ENCODE peak calls at places on chromosomes 2 and 18, in six cellular contexts. M is tibial artery, E is GM23338, V is AG04450, A is hepatocyte, C is tibial nerve. U is an unnamed sample.

GRCh38 chr2:100820346-100821254 is 661 bp downstream of the NPAS2 start:
- DNase-seq in M (no peak), E (peak), V (no peak), A (peak), C (no peak), U (no peak)

GRCh38 chr2:113174369-113174735 is 581 bp downstream of the PSD4 start:
- DNase-seq in M (no peak), E (no peak), V (no peak), A (no peak), C (no peak), U (no peak)

GRCh38 chr2:209423562-209424541 is at the start of gene MAP2:
- DNase-seq in M (peak), E (peak), V (peak), A (peak), C (peak), U (peak)

GRCh38 chr2:61727746-61728145 is 126.1 kb downstream of the FAM161A start:
- DNase-seq in M (no peak), E (no peak), V (no peak), A (no peak), C (no peak), U (no peak)

GRCh38 chr18:64380117-64380516 is 231.2 kb upstream of the LINC00305 start:
- DNase-seq in M (no peak), E (no peak), V (no peak), A (no peak), C (no peak), U (no peak)

GRCh38 chr2:47617523-47618271 is 165.2 kb upstream of the MSH6 start:
- DNase-seq in M (no peak), E (no peak), V (no peak), A (no peak), C (no peak), U (no peak)

GRCh38 chr2:55311444-55311870 is 42.4 kb upstream of the MTIF2 start:
- DNase-seq in M (no peak), E (peak), V (no peak), A (no peak), C (no peak), U (no peak)

GRCh38 chr2:40213071-40213470 is 238.8 kb downstream of the SLC8A1 start:
- DNase-seq in M (no peak), E (peak), V (no peak), A (no peak), C (no peak), U (no peak)

GRCh38 chr18:25042641-25043051 is 309.3 kb downstream of the ZNF521 start:
- DNase-seq in M (no peak), E (no peak), V (no peak), A (peak), C (no peak), U (no peak)

GRCh38 chr2:38581193-38582147 is 21.3 kb downstream of the HNRNPLL start:
- DNase-seq in M (no peak), E (peak), V (peak), A (peak), C (no peak), U (no peak)

GRCh38 chr2:120868366-120868765 is 132.7 kb downstream of the GLI2 start:
- DNase-seq in M (no peak), E (no peak), V (no peak), A (no peak), C (no peak), U (no peak)

GRCh38 chr2:158024288-158024898 is 77.3 kb upstream of the UPP2 start:
- DNase-seq in M (no peak), E (peak), V (no peak), A (peak), C (no peak), U (peak)

GRCh38 chr18:34322365-34323289 is 97.9 kb upstream of the NOL4 start:
- DNase-seq in M (no peak), E (peak), V (peak), A (peak), C (no peak), U (no peak)

GRCh38 chr2:64651590-64651989 is 2.1 kb downstream of the SERTAD2 start:
- DNase-seq in M (no peak), E (no peak), V (no peak), A (peak), C (no peak), U (no peak)

GRCh38 chr2:31274700-31275075 is 40.7 kb downstream of the EHD3 start:
- DNase-seq in M (no peak), E (no peak), V (no peak), A (no peak), C (no peak), U (no peak)

GRCh38 chr2:25250331-25251031 is 82.1 kb upstream of the POMC start:
- DNase-seq in M (no peak), E (peak), V (peak), A (peak), C (no peak), U (peak)

GRCh38 chr18:69935319-69936190 is 12.1 kb downstream of the CD226 start:
- DNase-seq in M (no peak), E (no peak), V (no peak), A (peak), C (no peak), U (peak)

GRCh38 chr2:7405861-7406715 is 488.9 kb downstream of the RNF144A start:
- DNase-seq in M (no peak), E (no peak), V (no peak), A (no peak), C (no peak), U (no peak)

GRCh38 chr2:236824836-236825235 is 255.2 kb downstream of the ACKR3 start:
- DNase-seq in M (peak), E (no peak), V (no peak), A (peak), C (no peak), U (no peak)

GRCh38 chr2:28633739-28634138 is 117.9 kb upstream of the PPP1CB start:
- DNase-seq in M (no peak), E (no peak), V (no peak), A (peak), C (no peak), U (no peak)

GRCh38 chr2:203669820-203670219 is 36.6 kb upstream of the CD28 start:
- DNase-seq in M (no peak), E (no peak), V (no peak), A (no peak), C (no peak), U (no peak)

DNA sequence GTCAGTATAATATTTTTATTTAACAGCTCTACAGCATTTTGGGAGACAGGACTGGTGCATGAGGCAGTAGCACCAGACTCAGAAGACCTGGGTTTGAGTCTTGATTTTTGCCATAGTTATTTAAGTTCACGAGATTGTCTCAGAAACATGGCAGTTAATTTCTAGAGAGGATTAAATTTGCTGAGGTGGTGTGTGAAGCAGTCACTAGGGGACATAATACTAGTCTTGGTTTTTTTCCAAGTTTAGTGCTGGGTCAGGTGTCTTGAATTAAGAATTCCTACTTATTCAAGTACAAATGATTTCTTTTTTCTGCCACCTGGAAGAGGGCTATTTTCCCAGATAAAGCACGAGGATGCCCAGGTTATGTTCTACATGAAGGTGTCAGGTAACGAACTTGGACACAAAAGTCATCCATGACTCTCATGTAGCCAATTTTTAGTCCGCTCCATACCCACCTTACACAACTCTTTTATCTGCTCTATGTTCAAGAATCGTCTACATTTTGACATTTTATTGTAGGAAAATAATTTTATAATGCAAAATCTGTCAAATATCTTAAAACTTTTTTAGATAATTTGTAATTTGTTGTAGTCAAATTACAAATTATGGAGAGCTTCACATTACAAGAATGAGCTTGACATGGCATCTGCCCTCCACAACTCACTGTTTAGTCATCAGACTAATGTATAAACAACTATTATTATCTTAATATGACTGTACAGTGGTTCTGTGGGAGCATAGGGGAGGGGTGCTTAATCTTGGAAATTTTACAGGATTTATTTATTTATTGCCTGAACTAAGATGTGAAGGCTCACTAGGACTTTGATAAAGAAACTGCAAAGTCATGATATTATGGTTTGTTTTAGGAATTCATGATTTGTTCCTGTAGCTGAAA is 1.6 kb downstream of the MARCHF7 start:
- DNase-seq in M (no peak), E (no peak), V (no peak), A (no peak), C (no peak), U (no peak)
- TF ChIP-seq CTCF in M (no peak), E (no peak), V (no peak), A (no peak), C (no peak), U (no peak)

GRCh38 chr2:231318436-231318835 is 77.1 kb upstream of the B3GNT7 start:
- DNase-seq in M (no peak), E (no peak), V (no peak), A (no peak), C (no peak), U (no peak)

GRCh38 chr2:231319867-231320266 is 75.6 kb upstream of the B3GNT7 start:
- DNase-seq in M (no peak), E (no peak), V (no peak), A (no peak), C (no peak), U (no peak)

GRCh38 chr2:231317579-231317978 is 77.9 kb upstream of the B3GNT7 start:
- DNase-seq in M (no peak), E (no peak), V (no peak), A (no peak), C (no peak), U (no peak)

GRCh38 chr2:231321021-231321420 is 74.5 kb upstream of the B3GNT7 start:
- DNase-seq in M (no peak), E (no peak), V (no peak), A (no peak), C (no peak), U (no peak)

DNA sequence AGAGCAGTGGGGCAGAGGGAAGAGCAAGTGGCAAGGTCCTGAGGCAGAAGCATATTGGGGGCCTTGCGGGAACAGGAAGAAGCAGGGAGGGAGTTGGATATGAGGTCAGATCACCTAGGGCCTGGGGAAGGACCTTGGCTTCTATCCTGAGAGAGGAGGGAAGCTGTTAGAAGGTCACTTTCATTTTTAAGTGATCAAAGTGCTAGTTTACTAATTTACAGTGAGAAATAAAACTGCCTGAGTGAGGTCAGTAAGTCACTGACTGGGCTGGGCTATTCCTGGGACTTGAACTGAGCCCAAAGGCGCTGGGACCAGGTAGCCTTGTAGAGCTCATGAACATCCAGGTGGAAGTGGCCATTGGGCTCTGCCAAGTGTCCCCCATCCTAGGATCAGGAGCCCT is 76.6 kb upstream of the B3GNT7 start:
- DNase-seq in M (no peak), E (no peak), V (no peak), A (no peak), C (no peak), U (no peak)
- TF ChIP-seq CTCF in M (no peak), E (no peak), V (no peak), A (no peak), C (no peak), U (no peak)

GRCh38 chr2:3692375-3692774 is 11.0 kb upstream of the DCDC2C start:
- DNase-seq in M (no peak), E (peak), V (no peak), A (no peak), C (no peak), U (no peak)
- TF ChIP-seq CTCF in M (peak), E (peak), V (peak), A (peak), C (peak), U (no peak)

GRCh38 chr2:70993689-70993986 is 1.0 kb downstream of the TEX261 start:
- DNase-seq in M (peak), E (no peak), V (no peak), A (peak), C (no peak), U (no peak)

GRCh38 chr2:70992945-70993688 is 1.6 kb downstream of the TEX261 start:
- DNase-seq in M (no peak), E (no peak), V (no peak), A (peak), C (no peak), U (no peak)

GRCh38 chr2:70994445-70995226 is at the start of gene TEX261:
- DNase-seq in M (peak), E (peak), V (peak), A (peak), C (peak), U (peak)

GRCh38 chr2:70994055-70994444 is 623 bp downstream of the TEX261 start:
- DNase-seq in M (no peak), E (peak), V (no peak), A (peak), C (no peak), U (no peak)

DNA sequence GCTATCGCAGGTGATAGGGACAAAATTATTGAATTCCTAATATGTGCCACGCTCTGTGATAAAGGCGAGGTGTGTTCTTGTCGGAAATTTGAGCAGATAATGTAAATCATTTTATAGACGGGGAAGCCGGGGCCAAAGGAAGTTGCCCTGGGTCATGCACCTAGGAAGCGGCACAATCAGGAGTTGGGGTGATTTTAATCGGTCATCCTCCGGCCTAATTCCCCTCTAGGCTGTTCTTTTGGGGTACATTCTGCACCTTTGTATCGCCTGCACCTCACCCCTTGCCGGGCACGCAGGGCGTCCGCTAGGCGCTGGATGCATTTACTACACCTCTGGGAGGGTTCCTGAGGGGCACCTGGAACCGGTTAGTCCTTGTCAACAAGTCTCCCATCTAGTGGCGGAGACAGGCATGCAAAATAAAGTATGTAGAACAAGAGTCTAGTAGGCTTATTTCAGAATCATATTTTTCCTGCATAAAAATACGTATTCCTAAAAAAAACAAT is 605 bp upstream of the TEX261 start:
- DNase-seq in M (peak), E (peak), V (no peak), A (peak), C (no peak), U (peak)
- TF ChIP-seq CTCF in M (no peak), E (peak), V (peak), A (peak), C (peak), U (peak)

GRCh38 chr2:74887961-74888670 is 54.2 kb downstream of the HK2 start:
- DNase-seq in M (no peak), E (no peak), V (no peak), A (no peak), C (no peak), U (no peak)

GRCh38 chr2:74887445-74887951 is 53.6 kb downstream of the HK2 start:
- DNase-seq in M (no peak), E (no peak), V (no peak), A (no peak), C (no peak), U (no peak)

GRCh38 chr2:74886251-74886650 is 52.3 kb downstream of the HK2 start:
- DNase-seq in M (no peak), E (no peak), V (no peak), A (no peak), C (no peak), U (no peak)

GRCh38 chr2:74884866-74885265 is 50.9 kb downstream of the HK2 start:
- DNase-seq in M (no peak), E (no peak), V (no peak), A (no peak), C (no peak), U (no peak)

DNA sequence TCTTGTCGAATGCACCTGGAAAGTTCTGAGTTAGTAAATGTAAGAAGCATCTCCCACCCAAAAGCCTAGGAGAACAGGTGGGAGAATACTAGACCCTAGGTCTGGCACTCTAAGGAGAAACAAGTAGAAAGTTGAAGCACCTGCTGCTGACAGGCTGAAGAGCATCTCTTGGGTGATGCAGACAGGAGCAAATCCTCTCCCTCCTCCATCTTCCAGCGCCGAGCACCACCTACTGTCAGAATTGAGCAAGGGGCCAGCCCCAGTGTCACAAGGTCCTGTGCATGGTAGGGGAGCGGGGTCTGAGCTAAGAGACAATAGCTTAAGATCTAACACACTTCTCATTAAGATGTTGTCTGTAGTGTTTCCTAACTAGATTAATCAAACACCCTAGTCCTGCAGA is 52.9 kb downstream of the HK2 start:
- DNase-seq in M (no peak), E (no peak), V (no peak), A (no peak), C (no peak), U (no peak)
- TF ChIP-seq CTCF in M (no peak), E (peak), V (no peak), A (no peak), C (no peak), U (no peak)

DNA sequence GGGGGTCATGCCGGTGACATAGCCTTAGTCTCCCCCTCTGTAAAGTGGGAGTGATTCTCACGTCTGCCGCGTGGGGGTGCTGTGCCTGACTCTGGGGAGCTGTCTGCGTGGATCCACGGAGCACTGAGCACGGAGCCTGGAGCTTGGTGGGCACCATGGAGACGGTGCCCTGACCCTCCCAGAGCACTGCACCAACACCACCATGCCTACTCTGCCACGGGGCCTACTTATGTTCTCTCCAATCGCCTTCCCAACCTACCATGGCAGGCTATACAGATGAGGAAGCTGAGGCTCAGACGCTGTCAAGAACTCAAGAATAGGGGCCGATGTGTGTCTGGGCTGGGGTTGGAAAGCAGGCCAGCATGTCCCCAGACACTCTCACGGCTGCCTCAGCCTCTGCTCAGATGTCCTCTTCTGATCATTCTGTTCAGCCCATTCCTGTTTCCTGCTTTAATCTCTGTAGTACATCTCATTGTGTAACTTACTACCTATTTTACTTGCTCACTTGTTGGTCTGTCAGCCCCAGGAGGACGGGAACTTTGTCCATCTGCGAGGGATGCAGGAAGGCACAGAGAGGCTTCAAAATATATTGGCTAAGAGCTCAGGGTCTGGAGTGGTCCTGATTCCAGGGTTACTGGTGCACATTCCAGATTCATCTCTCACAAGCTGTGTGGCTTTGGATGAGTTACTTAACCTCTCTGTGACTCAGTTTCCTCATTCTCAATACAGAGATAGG is 168.1 kb upstream of the HS6ST1 start:
- DNase-seq in M (peak), E (no peak), V (no peak), A (no peak), C (no peak), U (peak)
- TF ChIP-seq CTCF in M (no peak), E (peak), V (no peak), A (no peak), C (no peak), U (no peak)

U was measured in CD8-positive, alpha-beta T cell.